ENCODE peak calls at places on chromosome 1, in five cellular contexts. One of them, this sample, is unnamed.

GRCh38 chr1:169271094-169271493 is 96.5 kb downstream of the NME7 start:
- DNase-seq in CD8-positive, alpha-beta memory T cell: no peak
- DNase-seq in Karpas-422: no peak
- DNase-seq in right atrium auricular region: no peak
- DNase-seq in fibroblast of lung: no peak
- DNase-seq in this sample: no peak

GRCh38 chr1:18681423-18681835 is 50.8 kb downstream of the PAX7 start:
- DNase-seq in CD8-positive, alpha-beta memory T cell: peak; percentile 27
- DNase-seq in Karpas-422: peak; percentile 79
- DNase-seq in right atrium auricular region: no peak
- DNase-seq in fibroblast of lung: peak; percentile 26
- DNase-seq in this sample: peak; percentile 48

GRCh38 chr1:83769594-83770321 is 229.2 kb downstream of the TTLL7 start:
- DNase-seq in CD8-positive, alpha-beta memory T cell: no peak
- DNase-seq in Karpas-422: peak; percentile 52
- DNase-seq in right atrium auricular region: no peak
- DNase-seq in fibroblast of lung: no peak
- DNase-seq in this sample: no peak

GRCh38 chr1:53016705-53017104 is 45.3 kb upstream of the PODN start:
- DNase-seq in CD8-positive, alpha-beta memory T cell: no peak
- DNase-seq in Karpas-422: no peak
- DNase-seq in right atrium auricular region: no peak
- DNase-seq in fibroblast of lung: peak; percentile 17
- DNase-seq in this sample: no peak

GRCh38 chr1:204924013-204924759 is 53.5 kb downstream of the NFASC start:
- DNase-seq in CD8-positive, alpha-beta memory T cell: no peak
- DNase-seq in Karpas-422: no peak
- DNase-seq in right atrium auricular region: no peak
- DNase-seq in fibroblast of lung: peak; percentile 50
- DNase-seq in this sample: no peak

GRCh38 chr1:213127074-213127473 is 76.0 kb downstream of the RPS6KC1 start:
- DNase-seq in CD8-positive, alpha-beta memory T cell: no peak
- DNase-seq in Karpas-422: no peak
- DNase-seq in right atrium auricular region: no peak
- DNase-seq in fibroblast of lung: no peak
- DNase-seq in this sample: no peak

GRCh38 chr1:6302568-6302967 is 41.7 kb upstream of the GPR153 start:
- DNase-seq in CD8-positive, alpha-beta memory T cell: no peak
- DNase-seq in Karpas-422: no peak
- DNase-seq in right atrium auricular region: no peak
- DNase-seq in fibroblast of lung: no peak
- DNase-seq in this sample: no peak

GRCh38 chr1:227798078-227798802 is 17.2 kb upstream of the PRSS38 start:
- DNase-seq in CD8-positive, alpha-beta memory T cell: no peak
- DNase-seq in Karpas-422: no peak
- DNase-seq in right atrium auricular region: peak; percentile 43
- DNase-seq in fibroblast of lung: no peak
- DNase-seq in this sample: no peak

GRCh38 chr1:83497563-83497962 is 501.4 kb downstream of the TTLL7 start:
- DNase-seq in CD8-positive, alpha-beta memory T cell: no peak
- DNase-seq in Karpas-422: no peak
- DNase-seq in right atrium auricular region: no peak
- DNase-seq in fibroblast of lung: no peak
- DNase-seq in this sample: no peak

GRCh38 chr1:165896277-165896676 is 68.9 kb downstream of the UCK2 start:
- DNase-seq in CD8-positive, alpha-beta memory T cell: no peak
- DNase-seq in Karpas-422: no peak
- DNase-seq in right atrium auricular region: no peak
- DNase-seq in fibroblast of lung: peak; percentile 97
- DNase-seq in this sample: no peak

GRCh38 chr1:193794239-193794638 is 607.8 kb upstream of the B3GALT2 start:
- DNase-seq in CD8-positive, alpha-beta memory T cell: no peak
- DNase-seq in Karpas-422: no peak
- DNase-seq in right atrium auricular region: no peak
- DNase-seq in fibroblast of lung: peak; percentile 3
- DNase-seq in this sample: no peak

GRCh38 chr1:227782226-227782625 is 33.2 kb upstream of the PRSS38 start:
- DNase-seq in CD8-positive, alpha-beta memory T cell: no peak
- DNase-seq in Karpas-422: no peak
- DNase-seq in right atrium auricular region: peak; percentile 34
- DNase-seq in fibroblast of lung: no peak
- DNase-seq in this sample: no peak

GRCh38 chr1:72892461-72892860 is 610.1 kb upstream of the NEGR1 start:
- DNase-seq in CD8-positive, alpha-beta memory T cell: no peak
- DNase-seq in Karpas-422: no peak
- DNase-seq in right atrium auricular region: no peak
- DNase-seq in fibroblast of lung: peak; percentile 33
- DNase-seq in this sample: no peak

GRCh38 chr1:79100385-79100784 is 93.9 kb upstream of the ADGRL4 start:
- DNase-seq in CD8-positive, alpha-beta memory T cell: no peak
- DNase-seq in Karpas-422: no peak
- DNase-seq in right atrium auricular region: no peak
- DNase-seq in fibroblast of lung: peak; percentile 92
- DNase-seq in this sample: no peak

GRCh38 chr1:231295938-231296337 is 41.7 kb downstream of the EXOC8 start:
- DNase-seq in CD8-positive, alpha-beta memory T cell: no peak
- DNase-seq in Karpas-422: no peak
- DNase-seq in right atrium auricular region: no peak
- DNase-seq in fibroblast of lung: no peak
- DNase-seq in this sample: no peak

GRCh38 chr1:177032434-177032833 is 132.1 kb downstream of the ASTN1 start:
- DNase-seq in CD8-positive, alpha-beta memory T cell: no peak
- DNase-seq in Karpas-422: no peak
- DNase-seq in right atrium auricular region: no peak
- DNase-seq in fibroblast of lung: no peak
- DNase-seq in this sample: no peak

GRCh38 chr1:40475268-40475667 is 1.8 kb upstream of the ZFP69 start:
- DNase-seq in CD8-positive, alpha-beta memory T cell: no peak
- DNase-seq in Karpas-422: no peak
- DNase-seq in right atrium auricular region: no peak
- DNase-seq in fibroblast of lung: no peak
- DNase-seq in this sample: no peak

GRCh38 chr1:40479156-40479555 is 2.1 kb downstream of the ZFP69 start:
- DNase-seq in CD8-positive, alpha-beta memory T cell: no peak
- DNase-seq in Karpas-422: no peak
- DNase-seq in right atrium auricular region: no peak
- DNase-seq in fibroblast of lung: no peak
- DNase-seq in this sample: no peak

GRCh38 chr1:40476924-40477679 is at the start of gene ZFP69:
- DNase-seq in CD8-positive, alpha-beta memory T cell: peak; percentile 72
- DNase-seq in Karpas-422: peak; percentile 95
- DNase-seq in right atrium auricular region: peak; percentile 62
- DNase-seq in fibroblast of lung: peak; percentile 73
- DNase-seq in this sample: peak; percentile 73

GRCh38 chr1:40478276-40478675 is 1.2 kb downstream of the ZFP69 start:
- DNase-seq in CD8-positive, alpha-beta memory T cell: no peak
- DNase-seq in Karpas-422: no peak
- DNase-seq in right atrium auricular region: no peak
- DNase-seq in fibroblast of lung: no peak
- DNase-seq in this sample: no peak

GRCh38 chr1:40477680-40478057 is 579 bp downstream of the ZFP69 start:
- DNase-seq in CD8-positive, alpha-beta memory T cell: no peak
- DNase-seq in Karpas-422: peak; percentile 68
- DNase-seq in right atrium auricular region: no peak
- DNase-seq in fibroblast of lung: peak; percentile 28
- DNase-seq in this sample: no peak
- H3K27ac ChIP-seq in CD8-positive, alpha-beta memory T cell: peak overlapping the region; percentile 56
- H3K27ac ChIP-seq in Karpas-422: peak overlapping the region; percentile 27
- H3K27ac ChIP-seq in right atrium auricular region: peak overlapping the region; percentile 28
- H3K27ac ChIP-seq in fibroblast of lung: no peak overlapping the region
- H3K27ac ChIP-seq in this sample: no peak overlapping the region

GRCh38 chr1:225853441-225853840 is 28.7 kb downstream of the TMEM63A start:
- DNase-seq in CD8-positive, alpha-beta memory T cell: no peak
- DNase-seq in Karpas-422: no peak
- DNase-seq in right atrium auricular region: no peak
- DNase-seq in fibroblast of lung: no peak
- DNase-seq in this sample: no peak
- H3K27ac ChIP-seq in CD8-positive, alpha-beta memory T cell: no peak overlapping the region
- H3K27ac ChIP-seq in Karpas-422: no peak overlapping the region
- H3K27ac ChIP-seq in right atrium auricular region: no peak overlapping the region
- H3K27ac ChIP-seq in fibroblast of lung: no peak overlapping the region
- H3K27ac ChIP-seq in this sample: peak overlapping the region; percentile 88

GRCh38 chr1:112688781-112689193 is 14.3 kb downstream of the MOV10 start:
- DNase-seq in CD8-positive, alpha-beta memory T cell: no peak
- DNase-seq in Karpas-422: no peak
- DNase-seq in right atrium auricular region: peak; percentile 58
- DNase-seq in fibroblast of lung: no peak
- DNase-seq in this sample: no peak
- H3K27ac ChIP-seq in CD8-positive, alpha-beta memory T cell: no peak overlapping the region
- H3K27ac ChIP-seq in Karpas-422: no peak overlapping the region
- H3K27ac ChIP-seq in right atrium auricular region: peak overlapping the region; percentile 11
- H3K27ac ChIP-seq in fibroblast of lung: no peak overlapping the region
- H3K27ac ChIP-seq in this sample: no peak overlapping the region

DNA sequence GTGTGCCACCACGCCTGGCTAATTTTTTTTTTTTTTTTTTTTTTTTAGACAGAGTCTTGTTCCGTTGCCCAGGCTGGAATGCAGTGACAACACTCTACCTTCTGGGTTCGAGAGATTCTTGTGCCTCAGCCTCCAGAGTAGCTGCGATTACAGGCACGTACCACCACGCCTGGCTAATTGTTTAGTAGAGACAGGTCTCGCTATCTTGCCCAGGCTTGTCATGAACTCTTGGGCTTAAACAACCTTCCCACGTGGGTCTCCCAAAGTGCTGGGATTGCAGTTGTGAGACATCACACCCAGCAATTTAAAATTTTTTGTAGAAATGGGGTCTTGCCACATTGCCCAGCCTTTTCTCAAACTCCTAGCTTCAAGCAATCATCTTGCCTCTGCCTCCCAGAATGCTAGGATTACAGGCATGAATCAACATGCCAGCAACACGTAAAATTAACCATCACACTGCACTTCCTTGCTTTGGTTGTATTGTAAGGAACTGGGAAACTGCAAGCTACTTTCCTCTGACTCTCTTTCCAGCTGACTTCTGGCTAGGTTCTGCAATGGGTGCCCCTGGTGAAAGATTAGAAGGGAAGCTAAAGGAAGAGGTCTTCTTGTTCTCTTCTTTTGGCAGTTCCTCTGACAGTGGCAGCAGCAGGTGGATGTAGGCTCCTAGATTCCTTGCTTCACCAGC is 13.9 kb upstream of the IL6R start:
- DNase-seq in CD8-positive, alpha-beta memory T cell: no peak
- DNase-seq in Karpas-422: no peak
- DNase-seq in right atrium auricular region: no peak
- DNase-seq in fibroblast of lung: no peak
- DNase-seq in this sample: no peak
- H3K27ac ChIP-seq in CD8-positive, alpha-beta memory T cell: no peak overlapping the region
- H3K27ac ChIP-seq in Karpas-422: no peak overlapping the region
- H3K27ac ChIP-seq in right atrium auricular region: no peak overlapping the region
- H3K27ac ChIP-seq in fibroblast of lung: no peak overlapping the region
- H3K27ac ChIP-seq in this sample: no peak overlapping the region

DNA sequence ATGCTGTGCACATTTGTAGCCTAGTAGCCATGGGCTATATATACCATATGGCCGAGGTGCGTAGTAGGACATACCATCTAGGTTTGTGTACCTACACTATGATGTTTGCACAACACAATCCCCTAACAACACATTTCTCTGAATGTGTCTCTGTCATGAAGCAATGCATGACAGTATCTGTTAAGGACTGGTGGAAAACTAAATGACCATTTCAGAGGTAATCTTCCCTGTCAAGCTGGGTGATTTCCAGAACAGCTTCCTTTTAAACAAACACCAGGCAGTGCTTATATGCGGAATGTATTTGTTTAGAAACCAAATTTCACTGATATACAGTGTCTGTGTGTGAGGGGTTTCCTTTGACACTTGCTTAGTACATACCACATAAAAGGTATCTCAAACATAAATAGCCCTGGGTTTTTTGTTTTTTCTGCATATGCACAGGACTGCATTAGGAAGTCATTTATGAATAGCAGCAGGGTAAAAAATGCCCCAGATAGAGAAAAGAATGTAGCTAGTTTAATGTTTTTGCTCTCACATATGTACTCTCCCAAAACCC is 95.6 kb downstream of the TGFBR3 start:
- DNase-seq in CD8-positive, alpha-beta memory T cell: peak; percentile 31
- DNase-seq in Karpas-422: no peak
- DNase-seq in right atrium auricular region: no peak
- DNase-seq in fibroblast of lung: no peak
- DNase-seq in this sample: no peak
- H3K27ac ChIP-seq in CD8-positive, alpha-beta memory T cell: no peak overlapping the region
- H3K27ac ChIP-seq in Karpas-422: no peak overlapping the region
- H3K27ac ChIP-seq in right atrium auricular region: no peak overlapping the region
- H3K27ac ChIP-seq in fibroblast of lung: no peak overlapping the region
- H3K27ac ChIP-seq in this sample: no peak overlapping the region

GRCh38 chr1:203507227-203507626 is 13.3 kb downstream of the OPTC start:
- DNase-seq in CD8-positive, alpha-beta memory T cell: no peak
- DNase-seq in Karpas-422: no peak
- DNase-seq in right atrium auricular region: no peak
- DNase-seq in fibroblast of lung: no peak
- DNase-seq in this sample: no peak
- H3K27ac ChIP-seq in CD8-positive, alpha-beta memory T cell: no peak overlapping the region
- H3K27ac ChIP-seq in Karpas-422: no peak overlapping the region
- H3K27ac ChIP-seq in right atrium auricular region: peak overlapping the region; percentile 85
- H3K27ac ChIP-seq in fibroblast of lung: peak overlapping the region; percentile 46
- H3K27ac ChIP-seq in this sample: no peak overlapping the region

GRCh38 chr1:21939650-21940374 is 2.7 kb upstream of the HSPG2 start:
- DNase-seq in CD8-positive, alpha-beta memory T cell: no peak
- DNase-seq in Karpas-422: no peak
- DNase-seq in right atrium auricular region: peak; percentile 97
- DNase-seq in fibroblast of lung: peak; percentile 99
- DNase-seq in this sample: no peak

GRCh38 chr1:21941370-21941769 is 4.3 kb upstream of the HSPG2 start:
- DNase-seq in CD8-positive, alpha-beta memory T cell: no peak
- DNase-seq in Karpas-422: no peak
- DNase-seq in right atrium auricular region: no peak
- DNase-seq in fibroblast of lung: no peak
- DNase-seq in this sample: no peak

GRCh38 chr1:21938791-21939538 is 1.9 kb upstream of the HSPG2 start:
- DNase-seq in CD8-positive, alpha-beta memory T cell: no peak
- DNase-seq in Karpas-422: no peak
- DNase-seq in right atrium auricular region: no peak
- DNase-seq in fibroblast of lung: peak; percentile 58
- DNase-seq in this sample: no peak

GRCh38 chr1:21942464-21942863 is 5.4 kb upstream of the HSPG2 start:
- DNase-seq in CD8-positive, alpha-beta memory T cell: no peak
- DNase-seq in Karpas-422: no peak
- DNase-seq in right atrium auricular region: no peak
- DNase-seq in fibroblast of lung: no peak
- DNase-seq in this sample: no peak

GRCh38 chr1:21940492-21940891 is 3.4 kb upstream of the HSPG2 start:
- DNase-seq in CD8-positive, alpha-beta memory T cell: no peak
- DNase-seq in Karpas-422: no peak
- DNase-seq in right atrium auricular region: no peak
- DNase-seq in fibroblast of lung: no peak
- DNase-seq in this sample: no peak
- H3K27ac ChIP-seq in CD8-positive, alpha-beta memory T cell: no peak overlapping the region
- H3K27ac ChIP-seq in Karpas-422: no peak overlapping the region
- H3K27ac ChIP-seq in right atrium auricular region: peak overlapping the region; percentile 85
- H3K27ac ChIP-seq in fibroblast of lung: no peak overlapping the region
- H3K27ac ChIP-seq in this sample: no peak overlapping the region

GRCh38 chr1:145992502-145992936 is 3.9 kb downstream of the TXNIP start:
- DNase-seq in CD8-positive, alpha-beta memory T cell: no peak
- DNase-seq in Karpas-422: peak; percentile 74
- DNase-seq in right atrium auricular region: no peak
- DNase-seq in fibroblast of lung: no peak
- DNase-seq in this sample: peak; percentile 49
- H3K27ac ChIP-seq in CD8-positive, alpha-beta memory T cell: peak overlapping the region; percentile 92
- H3K27ac ChIP-seq in Karpas-422: peak overlapping the region; percentile 94
- H3K27ac ChIP-seq in right atrium auricular region: peak overlapping the region; percentile 98
- H3K27ac ChIP-seq in fibroblast of lung: no peak overlapping the region
- H3K27ac ChIP-seq in this sample: peak overlapping the region; percentile 11

This sample was measured in MM.1S.